ENCODE peak calls at places on chromosomes 11 and 22, in eight cellular contexts. J is K562, I is prostate gland, D is GM23338, Z is sigmoid colon, Y is endothelial cell of umbilical vein, O is HCT116, W is transverse colon. N is an unnamed sample.

GRCh38 chr11:66326261-66327111 is 9.6 kb upstream of the CD248 start:
- DNase-seq in J (peak; percentile 48), I (no peak), D (no peak), Z (peak; percentile 82), Y (no peak), O (no peak), W (no peak), N (no peak)

GRCh38 chr22:44254811-44255210 is 57.9 kb downstream of the SHISAL1 start:
- DNase-seq in J (no peak), I (no peak), D (no peak), Z (no peak), Y (no peak), O (no peak), W (no peak), N (no peak)

GRCh38 chr11:77699425-77699824 is 61.8 kb upstream of the CLNS1A start:
- DNase-seq in J (no peak), I (no peak), D (no peak), Z (no peak), Y (no peak), O (no peak), W (no peak), N (no peak)

GRCh38 chr11:132490976-132491375 is 1041.3 kb downstream of the OPCML start:
- DNase-seq in J (no peak), I (no peak), D (no peak), Z (peak; percentile 79), Y (no peak), O (no peak), W (no peak), N (no peak)

GRCh38 chr11:98601181-98601773 is 419.5 kb upstream of the CNTN5 start:
- DNase-seq in J (no peak), I (no peak), D (no peak), Z (peak; percentile 78), Y (no peak), O (no peak), W (peak; percentile 7), N (no peak)

GRCh38 chr11:46675288-46675851 is 25.0 kb downstream of the ARHGAP1 start:
- DNase-seq in J (no peak), I (peak; percentile 55), D (no peak), Z (peak; percentile 90), Y (no peak), O (no peak), W (peak; percentile 68), N (peak; percentile 46)

GRCh38 chr11:82930229-82930628 is 28.7 kb downstream of the DDIAS start:
- DNase-seq in J (no peak), I (no peak), D (no peak), Z (no peak), Y (no peak), O (no peak), W (no peak), N (no peak)

GRCh38 chr11:105573091-105573490 is 36.8 kb upstream of the GRIA4 start:
- DNase-seq in J (no peak), I (no peak), D (no peak), Z (no peak), Y (peak; percentile 1), O (no peak), W (no peak), N (no peak)

GRCh38 chr22:41696714-41697113 is 2.6 kb upstream of the MEI1 start:
- DNase-seq in J (no peak), I (no peak), D (no peak), Z (peak; percentile 64), Y (no peak), O (no peak), W (peak; percentile 23), N (no peak)

GRCh38 chr22:41695211-41695610 is 4.1 kb upstream of the MEI1 start:
- DNase-seq in J (no peak), I (no peak), D (no peak), Z (no peak), Y (no peak), O (no peak), W (no peak), N (no peak)

GRCh38 chr22:41699264-41700104 is at the start of gene MEI1:
- DNase-seq in J (no peak), I (peak; percentile 60), D (peak; percentile 91), Z (peak; percentile 91), Y (peak; percentile 80), O (no peak), W (peak; percentile 85), N (peak; percentile 79)

GRCh38 chr22:41700105-41700358 is 729 bp downstream of the MEI1 start:
- DNase-seq in J (no peak), I (no peak), D (no peak), Z (no peak), Y (no peak), O (no peak), W (no peak), N (no peak)

GRCh38 chr22:41697126-41697775 is 2.1 kb upstream of the MEI1 start:
- DNase-seq in J (peak; percentile 80), I (peak; percentile 80), D (peak; percentile 98), Z (peak; percentile 95), Y (peak; percentile 87), O (peak; percentile 68), W (peak; percentile 95), N (peak; percentile 89)
- TF ChIP-seq POLR2AphosphoS5 in J (no peak), I (peak; percentile 62), D (no peak), Z (no peak), Y (no peak), O (no peak), W (no peak), N (peak; percentile 21)

GRCh38 chr11:19806251-19806650 is 93.6 kb downstream of the NAV2 start:
- DNase-seq in J (no peak), I (no peak), D (no peak), Z (no peak), Y (no peak), O (no peak), W (no peak), N (no peak)

GRCh38 chr11:19810852-19811251 is 98.2 kb downstream of the NAV2 start:
- DNase-seq in J (no peak), I (no peak), D (no peak), Z (no peak), Y (no peak), O (no peak), W (no peak), N (no peak)

GRCh38 chr11:19805827-19806226 is 93.2 kb downstream of the NAV2 start:
- DNase-seq in J (no peak), I (no peak), D (no peak), Z (no peak), Y (no peak), O (no peak), W (no peak), N (no peak)

GRCh38 chr11:19805346-19805745 is 92.7 kb downstream of the NAV2 start:
- DNase-seq in J (no peak), I (no peak), D (no peak), Z (no peak), Y (no peak), O (no peak), W (no peak), N (no peak)

DNA sequence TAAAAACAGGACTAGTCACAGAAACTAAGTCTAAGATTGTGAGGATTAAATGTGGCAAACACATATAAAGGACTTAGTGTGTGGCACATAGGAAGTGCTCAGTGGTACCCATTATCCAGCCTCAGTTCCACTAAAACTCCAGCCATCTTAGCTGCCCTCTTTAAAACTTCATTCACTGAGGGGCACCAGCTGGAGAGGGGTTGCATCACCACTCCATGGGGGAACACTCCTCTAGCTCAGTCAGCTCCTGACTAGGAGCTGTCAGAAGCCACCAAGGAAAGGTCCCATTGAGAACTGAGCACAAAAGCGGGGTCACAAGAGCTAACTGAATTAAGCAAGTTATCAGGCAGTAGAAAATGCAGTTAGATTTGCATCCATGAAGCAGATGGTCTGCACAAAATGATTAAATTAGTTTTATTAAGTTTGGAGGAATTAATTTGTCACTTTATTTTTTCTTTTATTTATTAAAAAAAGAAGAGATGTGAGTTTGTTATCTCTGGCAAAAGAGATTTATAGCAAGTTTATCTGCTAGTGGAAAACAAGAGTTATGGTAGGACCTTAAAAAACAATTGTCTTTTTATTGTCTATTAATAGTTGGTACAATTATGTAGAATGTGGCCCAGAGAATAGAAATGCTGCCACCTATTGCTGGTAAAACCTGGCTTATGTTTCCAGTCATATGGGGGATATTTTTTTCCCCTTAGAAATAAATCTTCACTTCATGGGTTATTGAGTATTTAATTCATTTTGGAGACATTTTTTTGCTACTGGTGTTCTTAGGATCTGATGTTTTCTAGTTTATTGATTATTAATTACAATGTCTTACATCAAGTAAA is 95.7 kb downstream of the NAV2 start:
- DNase-seq in J (no peak), I (no peak), D (no peak), Z (no peak), Y (peak; percentile 31), O (no peak), W (no peak), N (no peak)
- TF ChIP-seq CTCF in J (no peak), I (peak; percentile 6), D (no peak), Z (no peak), Y (no peak), O (peak; percentile 28), W (no peak), N (no peak)

GRCh38 chr22:46596032-46596441 is 24.1 kb upstream of the GRAMD4 start:
- DNase-seq in J (no peak), I (no peak), D (no peak), Z (peak; percentile 72), Y (no peak), O (no peak), W (no peak), N (no peak)

GRCh38 chr22:46594947-46595298 is 25.3 kb upstream of the GRAMD4 start:
- DNase-seq in J (no peak), I (no peak), D (no peak), Z (peak; percentile 61), Y (no peak), O (no peak), W (no peak), N (no peak)

GRCh38 chr22:46595545-46595944 is 24.6 kb upstream of the GRAMD4 start:
- DNase-seq in J (no peak), I (no peak), D (no peak), Z (peak; percentile 61), Y (no peak), O (no peak), W (no peak), N (no peak)

GRCh38 chr22:46598224-46598623 is 22.0 kb upstream of the GRAMD4 start:
- DNase-seq in J (no peak), I (no peak), D (no peak), Z (no peak), Y (no peak), O (no peak), W (no peak), N (no peak)

GRCh38 chr22:46596819-46597218 is 23.4 kb upstream of the GRAMD4 start:
- DNase-seq in J (no peak), I (peak; percentile 93), D (peak; percentile 66), Z (no peak), Y (no peak), O (peak; percentile 76), W (peak; percentile 93), N (peak; percentile 77)
- TF ChIP-seq POLR2AphosphoS5 in J (no peak), I (peak; percentile 90), D (no peak), Z (no peak), Y (no peak), O (peak; percentile 30), W (peak; percentile 69), N (no peak)

GRCh38 chr11:122020902-122021301 is 95.1 kb downstream of the BLID start:
- DNase-seq in J (no peak), I (no peak), D (peak; percentile 38), Z (no peak), Y (peak; percentile 46), O (no peak), W (no peak), N (no peak)
- TF ChIP-seq CTCF in J (no peak), I (no peak), D (peak; percentile 71), Z (peak; percentile 29), Y (peak; percentile 57), O (peak; percentile 4), W (peak; percentile 23), N (no peak)